ENCODE peak calls at places on chromosome 15, in five cellular contexts. G is HepG2, S is GM12878, J is A549, Q is K562. A is an unnamed sample.

GRCh38 chr15:78317145-78317836 is 17.9 kb upstream of the SKIC8 start:
- DNase-seq in G (no peak), S (no peak), J (no peak), Q (peak; percentile 60), A (no peak)

GRCh38 chr15:89230277-89230676 is 8.9 kb upstream of the RLBP1 start:
- DNase-seq in G (no peak), S (no peak), J (no peak), Q (no peak), A (peak; percentile 38)

GRCh38 chr15:40122239-40122638 is 13.6 kb upstream of the BMF start:
- DNase-seq in G (no peak), S (no peak), J (no peak), Q (no peak), A (no peak)

GRCh38 chr15:95840004-95840403 is 490.5 kb upstream of the NR2F2 start:
- DNase-seq in G (no peak), S (no peak), J (no peak), Q (no peak), A (no peak)

GRCh38 chr15:80580536-80581260 is 114.4 kb upstream of the ABHD17C start:
- DNase-seq in G (no peak), S (no peak), J (no peak), Q (no peak), A (no peak)

GRCh38 chr15:52103217-52104207 is 9.1 kb downstream of the BCL2L10 start:
- DNase-seq in G (peak; percentile 46), S (peak; percentile 94), J (peak; percentile 84), Q (no peak), A (no peak)

GRCh38 chr15:82680200-82681102 is 29.2 kb downstream of the AP3B2 start:
- DNase-seq in G (no peak), S (no peak), J (peak; percentile 67), Q (peak; percentile 98), A (peak; percentile 94)

GRCh38 chr15:33278816-33279612 is 31.8 kb upstream of the RYR3 start:
- DNase-seq in G (no peak), S (no peak), J (peak; percentile 80), Q (no peak), A (peak; percentile 40)

GRCh38 chr15:92158426-92158825 is 235.3 kb upstream of the ST8SIA2 start:
- DNase-seq in G (no peak), S (peak; percentile 13), J (peak; percentile 59), Q (no peak), A (peak; percentile 57)

GRCh38 chr15:29403778-29404177 is 134.2 kb upstream of the NSMCE3 start:
- DNase-seq in G (peak; percentile 24), S (no peak), J (no peak), Q (no peak), A (peak; percentile 74)

GRCh38 chr15:65377976-65378366 is at the start of gene IGDCC3:
- DNase-seq in G (peak; percentile 81), S (no peak), J (no peak), Q (peak; percentile 38), A (peak; percentile 90)

GRCh38 chr15:59998256-59999063 is 5.7 kb upstream of the FOXB1 start:
- DNase-seq in G (no peak), S (no peak), J (no peak), Q (no peak), A (peak; percentile 65)
- TF ChIP-seq JUNB in G (no peak), S (no peak), J (no peak), Q (no peak), A (no peak)

GRCh38 chr15:85479071-85479647 is 98.8 kb downstream of the AKAP13 start:
- DNase-seq in G (no peak), S (no peak), J (no peak), Q (no peak), A (peak; percentile 63)
- TF ChIP-seq REST in G (no peak), S (no peak), J (no peak), Q (no peak), A (no peak)

GRCh38 chr15:77209221-77209620 is 138.3 kb upstream of the TSPAN3 start:
- DNase-seq in G (no peak), S (no peak), J (no peak), Q (no peak), A (no peak)
- TF ChIP-seq JUNB in G (no peak), S (no peak), J (no peak), Q (no peak), A (no peak)

GRCh38 chr15:90686435-90687218 is 30.5 kb upstream of the BLM start:
- DNase-seq in G (no peak), S (peak; percentile 92), J (no peak), Q (no peak), A (no peak)
- TF ChIP-seq REST in G (no peak), S (no peak), J (no peak), Q (no peak), A (no peak)

GRCh38 chr15:42499888-42500609 is 4.6 kb downstream of the SNAP23 start:
- DNase-seq in G (no peak), S (no peak), J (no peak), Q (peak; percentile 32), A (peak; percentile 25)

GRCh38 chr15:42494998-42495360 is 455 bp upstream of the SNAP23 start:
- DNase-seq in G (peak; percentile 34), S (no peak), J (peak; percentile 25), Q (no peak), A (peak; percentile 36)

GRCh38 chr15:42495361-42496212 is at the start of gene SNAP23:
- DNase-seq in G (peak; percentile 94), S (peak; percentile 61), J (peak; percentile 92), Q (peak; percentile 94), A (peak; percentile 95)

GRCh38 chr15:42502472-42502871 is 7.0 kb downstream of the SNAP23 start:
- DNase-seq in G (no peak), S (no peak), J (no peak), Q (no peak), A (no peak)

GRCh38 chr15:42498212-42499038 is 3.0 kb downstream of the SNAP23 start:
- DNase-seq in G (no peak), S (no peak), J (no peak), Q (no peak), A (no peak)
- TF ChIP-seq JUNB in G (no peak), S (peak; percentile 12), J (no peak), Q (no peak), A (no peak)